ENCODE peak calls at places on chromosomes 5 and 9, in six cellular contexts. N is HL-60; S is heart right ventricle; G is CD4-positive, alpha-beta memory T cell; O is colonic mucosa; U is body of pancreas. Q is an unnamed sample.

GRCh38 chr9:6645153-6646027 is at the start of gene GLDC:
- DNase-seq in N (no peak), S (peak), G (peak), O (peak), U (peak), Q (peak)

GRCh38 chr5:137727623-137728022 is 8.3 kb downstream of the KLHL3 start:
- DNase-seq in N (no peak), S (no peak), G (no peak), O (no peak), U (no peak), Q (no peak)

GRCh38 chr5:172841258-172841657 is 7.2 kb downstream of the ERGIC1 start:
- DNase-seq in N (no peak), S (no peak), G (no peak), O (no peak), U (no peak), Q (no peak)

GRCh38 chr5:54593809-54594208 is 76.2 kb downstream of the SNX18 start:
- DNase-seq in N (no peak), S (no peak), G (no peak), O (no peak), U (no peak), Q (no peak)

GRCh38 chr5:145495741-145496140 is 339.4 kb downstream of the PRELID2 start:
- DNase-seq in N (no peak), S (no peak), G (no peak), O (no peak), U (no peak), Q (peak)

GRCh38 chr5:36205329-36205728 is 36.4 kb downstream of the NADK2 start:
- DNase-seq in N (no peak), S (no peak), G (no peak), O (no peak), U (no peak), Q (no peak)

GRCh38 chr9:93115486-93115885 is 18.6 kb downstream of the NINJ1 start:
- DNase-seq in N (no peak), S (no peak), G (peak), O (no peak), U (no peak), Q (no peak)

GRCh38 chr5:11903614-11904269 is 504 bp downstream of the CTNND2 start:
- DNase-seq in N (no peak), S (peak), G (no peak), O (no peak), U (peak), Q (peak)

GRCh38 chr9:4333231-4333740 is 33.4 kb upstream of the GLIS3 start:
- DNase-seq in N (no peak), S (no peak), G (no peak), O (no peak), U (no peak), Q (no peak)

GRCh38 chr9:77170991-77171699 is 6.2 kb upstream of the VPS13A start:
- DNase-seq in N (no peak), S (peak), G (no peak), O (peak), U (no peak), Q (no peak)

GRCh38 chr5:171848911-171849520 is 63.4 kb downstream of the SMIM23 start:
- DNase-seq in N (no peak), S (no peak), G (no peak), O (no peak), U (no peak), Q (no peak)

GRCh38 chr9:132756214-132756799 is 86.0 kb downstream of the GTF3C4 start:
- DNase-seq in N (no peak), S (no peak), G (no peak), O (no peak), U (no peak), Q (peak)

GRCh38 chr5:74622122-74622521 is 18.4 kb downstream of the ENC1 start:
- DNase-seq in N (no peak), S (no peak), G (no peak), O (no peak), U (no peak), Q (no peak)

GRCh38 chr5:110536120-110537115 is 190.1 kb downstream of the TMEM232 start:
- DNase-seq in N (no peak), S (no peak), G (no peak), O (no peak), U (no peak), Q (no peak)

GRCh38 chr5:163385276-163385675 is 52.1 kb upstream of the CCNG1 start:
- DNase-seq in N (no peak), S (no peak), G (no peak), O (no peak), U (no peak), Q (peak)

GRCh38 chr9:101437806-101438232 is 2.2 kb upstream of the ALDOB start:
- DNase-seq in N (no peak), S (peak), G (no peak), O (no peak), U (peak), Q (no peak)

GRCh38 chr5:158640581-158640980 is 459.1 kb downstream of the EBF1 start:
- DNase-seq in N (no peak), S (no peak), G (no peak), O (no peak), U (no peak), Q (no peak)
- H3K27ac ChIP-seq in N (no peak), S (no peak), G (no peak), O (no peak), U (no peak), Q (no peak)

DNA sequence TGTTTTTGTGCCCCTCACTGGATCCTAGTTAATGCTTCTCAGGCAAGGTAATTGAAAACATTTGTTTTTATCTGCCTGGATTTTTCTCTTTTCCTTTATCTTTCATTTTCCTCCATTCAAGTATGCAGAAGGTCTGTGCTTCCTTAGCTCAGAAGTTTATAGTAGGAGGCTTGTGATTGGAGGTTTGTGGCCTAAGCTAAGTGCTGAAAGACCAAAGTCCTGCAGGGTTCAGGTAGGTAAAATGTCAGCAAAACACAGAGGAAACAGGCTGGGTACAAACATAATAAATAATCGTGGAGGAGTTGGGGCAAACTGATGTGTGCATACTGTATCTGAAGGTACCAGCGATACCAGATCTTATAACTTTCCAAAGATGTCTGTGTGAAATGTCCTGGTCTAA is 230.9 kb upstream of the KLF4 start:
- DNase-seq in N (no peak), S (no peak), G (no peak), O (peak), U (no peak), Q (no peak)
- H3K4me3 ChIP-seq in N (no peak), S (no peak), G (no peak), O (no peak), U (no peak), Q (no peak)

DNA sequence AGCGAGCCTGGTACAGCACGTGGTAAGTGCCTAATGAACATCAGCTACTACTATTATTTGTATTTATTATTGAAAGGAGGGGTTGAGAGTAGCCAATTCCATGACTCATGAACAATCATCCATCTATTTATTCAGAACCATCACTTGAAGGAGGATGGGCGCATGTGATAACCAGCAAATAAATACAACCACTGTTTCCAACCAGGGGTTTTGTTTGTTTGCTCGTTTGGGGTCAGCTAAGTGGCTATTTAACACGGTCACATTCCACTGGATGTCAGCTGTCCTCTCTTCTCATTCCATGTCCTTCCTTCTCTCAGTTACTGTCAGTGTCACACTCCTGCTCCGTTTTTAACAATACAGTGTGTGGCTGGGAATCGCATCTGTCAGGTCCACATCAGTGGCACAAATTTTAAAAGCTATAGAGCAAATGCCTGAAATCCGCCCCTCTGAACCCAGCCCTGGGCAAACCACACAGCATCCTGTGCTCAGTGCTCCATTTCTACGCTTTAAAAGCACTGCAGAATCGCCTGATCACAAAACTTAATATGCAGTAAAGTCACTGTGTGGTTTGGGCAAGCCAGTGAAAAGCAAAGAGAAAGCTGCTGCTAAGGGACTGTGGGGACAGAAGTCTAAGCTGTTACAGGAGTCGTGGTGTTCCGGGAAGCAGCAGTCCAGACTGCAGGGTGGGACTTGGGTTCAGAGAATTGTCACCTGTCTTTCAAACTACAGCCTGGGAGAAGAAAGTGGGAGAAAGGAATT is 8.5 kb downstream of the RAPGEF1 start:
- DNase-seq in N (no peak), S (no peak), G (peak), O (no peak), U (no peak), Q (no peak)
- H3K27ac ChIP-seq in N (peak), S (peak), G (peak), O (peak), U (no peak), Q (no peak)

GRCh38 chr9:70415041-70415440 is 584 bp upstream of the KLF9 start:
- DNase-seq in N (no peak), S (no peak), G (no peak), O (no peak), U (no peak), Q (no peak)
- H3K4me3 ChIP-seq in N (no peak), S (peak), G (no peak), O (no peak), U (no peak), Q (no peak)

GRCh38 chr5:179697993-179698934 is 503 bp upstream of the CANX start:
- DNase-seq in N (peak), S (peak), G (peak), O (peak), U (peak), Q (peak)

GRCh38 chr5:179698935-179699639 is at the start of gene CANX:
- DNase-seq in N (no peak), S (no peak), G (no peak), O (no peak), U (no peak), Q (no peak)

GRCh38 chr5:179694561-179694960 is 4.2 kb upstream of the CANX start:
- DNase-seq in N (no peak), S (no peak), G (no peak), O (no peak), U (no peak), Q (no peak)

GRCh38 chr5:179697108-179697507 is 1.7 kb upstream of the CANX start:
- DNase-seq in N (no peak), S (no peak), G (no peak), O (no peak), U (no peak), Q (no peak)

GRCh38 chr5:179696605-179697004 is 2.2 kb upstream of the CANX start:
- DNase-seq in N (no peak), S (no peak), G (no peak), O (no peak), U (no peak), Q (no peak)
- H3K27ac ChIP-seq in N (peak), S (no peak), G (no peak), O (peak), U (no peak), Q (peak)

DNA sequence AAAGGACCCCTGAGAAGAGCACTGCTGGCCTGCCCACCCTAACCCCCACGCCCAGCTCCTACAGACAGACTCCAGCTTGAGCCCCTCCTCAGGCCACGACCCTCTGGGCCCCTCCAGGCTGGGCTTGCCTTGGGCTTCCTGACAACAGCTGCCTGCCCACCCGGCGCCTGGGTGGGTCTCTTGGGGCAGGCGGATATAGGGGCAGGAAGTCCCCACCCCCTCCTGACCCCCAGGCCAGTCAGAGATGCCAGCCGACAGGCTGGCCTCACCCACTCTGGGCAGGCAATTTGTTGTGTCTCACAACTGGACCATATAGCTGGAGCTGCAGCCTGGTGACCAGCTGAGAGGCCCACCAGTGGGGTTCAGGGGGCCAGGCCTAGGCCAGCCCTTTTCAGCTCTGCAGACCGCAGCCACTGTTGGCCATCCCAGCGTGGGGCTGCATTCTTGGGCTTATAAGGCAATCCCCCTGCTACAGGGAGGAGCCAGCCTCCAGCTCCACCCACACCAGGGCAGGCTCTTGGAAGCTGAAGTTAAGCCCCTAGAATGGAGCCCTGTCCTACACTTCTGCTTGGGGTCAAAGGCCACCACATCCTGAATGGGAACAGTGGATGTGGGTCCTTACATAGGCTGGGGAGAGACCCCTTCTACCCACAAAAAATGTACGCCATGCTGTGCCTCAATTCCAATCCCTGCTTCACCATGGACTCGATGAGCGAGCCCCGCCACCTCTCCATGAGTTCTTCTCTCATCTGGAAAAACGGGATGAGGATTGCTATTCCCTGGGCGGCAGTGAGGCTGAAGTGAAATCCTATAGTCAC is 2.0 kb downstream of the PDLIM7 start:
- DNase-seq in N (no peak), S (peak), G (no peak), O (peak), U (no peak), Q (peak)
- H3K4me3 ChIP-seq in N (peak), S (peak), G (no peak), O (peak), U (no peak), Q (peak)

GRCh38 chr5:9174446-9174845 is 371.4 kb downstream of the SEMA5A start:
- DNase-seq in N (no peak), S (no peak), G (no peak), O (no peak), U (no peak), Q (no peak)

GRCh38 chr5:9176641-9177040 is 369.2 kb downstream of the SEMA5A start:
- DNase-seq in N (no peak), S (no peak), G (no peak), O (no peak), U (no peak), Q (no peak)

GRCh38 chr5:9170026-9170425 is 375.8 kb downstream of the SEMA5A start:
- DNase-seq in N (no peak), S (no peak), G (no peak), O (no peak), U (no peak), Q (no peak)

GRCh38 chr5:9168791-9169611 is 376.9 kb downstream of the SEMA5A start:
- DNase-seq in N (no peak), S (no peak), G (no peak), O (no peak), U (no peak), Q (peak)

GRCh38 chr5:9173281-9174048 is 372.4 kb downstream of the SEMA5A start:
- DNase-seq in N (no peak), S (no peak), G (no peak), O (no peak), U (no peak), Q (peak)
- H3K27ac ChIP-seq in N (no peak), S (no peak), G (no peak), O (no peak), U (no peak), Q (no peak)

GRCh38 chr5:140548300-140548688 is 832 bp downstream of the EIF4EBP3 start:
- DNase-seq in N (no peak), S (no peak), G (no peak), O (peak), U (no peak), Q (no peak)
- H3K4me3 ChIP-seq in N (peak), S (peak), G (peak), O (peak), U (no peak), Q (peak)

GRCh38 chr5:132495063-132495671 is 4.6 kb upstream of the IRF1 start:
- DNase-seq in N (no peak), S (no peak), G (peak), O (no peak), U (peak), Q (no peak)

GRCh38 chr5:132498152-132498551 is 7.6 kb upstream of the IRF1 start:
- DNase-seq in N (no peak), S (peak), G (peak), O (peak), U (peak), Q (no peak)

GRCh38 chr5:132497488-132497997 is 7.0 kb upstream of the IRF1 start:
- DNase-seq in N (no peak), S (peak), G (peak), O (peak), U (peak), Q (peak)

GRCh38 chr5:132495672-132496630 is 5.4 kb upstream of the IRF1 start:
- DNase-seq in N (peak), S (peak), G (peak), O (peak), U (peak), Q (peak)

GRCh38 chr5:132496631-132497487 is 6.3 kb upstream of the IRF1 start:
- DNase-seq in N (no peak), S (peak), G (peak), O (peak), U (peak), Q (peak)
- H3K27ac ChIP-seq in N (peak), S (peak), G (peak), O (peak), U (peak), Q (no peak)

GRCh38 chr5:33641722-33642505 is 201.1 kb downstream of the TARS1 start:
- DNase-seq in N (no peak), S (no peak), G (peak), O (no peak), U (no peak), Q (peak)
- H3K4me3 ChIP-seq in N (no peak), S (no peak), G (no peak), O (no peak), U (no peak), Q (no peak)